ENCODE peak calls at places on chromosomes 4 and X, in ten cellular contexts. P is prostate gland, V is activated B cell treated with CpG ODN at 0.5 μM for 24 hours, A is AG10803, L is mesendoderm, T is uterus, B is small intestine, O is caudate nucleus, F is ureter, M is suprapubic skin. C is an unnamed sample.
A peak's percentile ranks its signal among the peaks of the same experiment; 100 is the strongest.

GRCh38 chr4:121514443-121514842 is 133.6 kb upstream of the QRFPR start:
- DNase-seq in V (no peak), O (no peak), A (no peak), B (no peak), L (peak; percentile 59), F (no peak), T (no peak), P (no peak), M (no peak), C (no peak)

GRCh38 chr4:15690020-15690809 is 8.6 kb downstream of the FAM200B start:
- DNase-seq in V (no peak), F (no peak), M (no peak), P (no peak), T (no peak), A (peak; percentile 90), L (peak; percentile 98), B (no peak), O (no peak), C (no peak)

GRCh38 chr4:123163501-123163900 is 233.1 kb upstream of the SPRY1 start:
- DNase-seq in V (no peak), L (no peak), F (no peak), B (no peak), A (no peak), M (no peak), T (no peak), P (no peak), O (no peak), C (no peak)

GRCh38 chrX:97311066-97311778 is 427.5 kb downstream of the RPA4 start:
- DNase-seq in B (no peak), F (no peak), A (no peak), L (peak; percentile 55), P (no peak), M (no peak), V (no peak), T (no peak), O (no peak), C (no peak)

GRCh38 chr4:76984127-76984526 is 34.6 kb downstream of the SEPTIN11 start:
- DNase-seq in M (no peak), P (no peak), B (no peak), V (no peak), L (peak; percentile 49), O (no peak), F (no peak), T (peak; percentile 39), A (peak; percentile 74), C (no peak)

GRCh38 chrX:111100191-111100590 is 4.2 kb downstream of the PAK3 start:
- DNase-seq in O (no peak), B (peak; percentile 26), L (peak; percentile 60), V (no peak), M (no peak), A (peak; percentile 37), T (no peak), P (peak; percentile 5), F (no peak), C (peak; percentile 3)

GRCh38 chr4:108045687-108046024 is 56.0 kb downstream of the HADH start:
- DNase-seq in F (peak; percentile 53), P (peak; percentile 48), A (peak; percentile 26), M (no peak), L (no peak), T (no peak), V (no peak), O (no peak), B (no peak), C (peak; percentile 76)

GRCh38 chr4:183142566-183143545 is 43.8 kb downstream of the WWC2 start:
- DNase-seq in V (no peak), B (no peak), L (peak; percentile 37), F (peak; percentile 55), T (no peak), O (no peak), M (no peak), A (peak; percentile 97), P (peak; percentile 36), C (peak; percentile 70)

GRCh38 chrX:129622757-129623301 is 31.9 kb downstream of the APLN start:
- DNase-seq in O (no peak), V (no peak), M (no peak), F (no peak), B (no peak), L (peak; percentile 91), P (no peak), A (no peak), T (no peak), C (no peak)

GRCh38 chr4:185219551-185220344 is 10.3 kb downstream of the SNX25 start:
- DNase-seq in O (no peak), F (peak; percentile 66), M (no peak), L (no peak), T (peak; percentile 68), P (peak; percentile 83), B (no peak), A (peak; percentile 91), V (no peak), C (peak; percentile 69)

GRCh38 chr4:158624889-158625478 is 46.7 kb downstream of the C4orf46 start:
- DNase-seq in A (peak; percentile 73), T (peak; percentile 22), V (no peak), O (no peak), B (peak; percentile 55), P (no peak), F (no peak), M (no peak), L (peak; percentile 71), C (no peak)

GRCh38 chr4:173626277-173626676 is 96.2 kb upstream of the HAND2 start:
- DNase-seq in B (no peak), O (no peak), A (no peak), T (no peak), L (no peak), M (no peak), P (no peak), V (no peak), F (no peak), C (no peak)

GRCh38 chrX:26522501-26522900 is 306.5 kb downstream of the MAGEB5 start:
- DNase-seq in M (no peak), O (no peak), A (no peak), T (no peak), L (peak; percentile 78), B (no peak), F (no peak), V (no peak), P (no peak), C (no peak)

GRCh38 chrX:130575831-130576404 is 174.1 kb downstream of the RBMX2 start:
- DNase-seq in F (no peak), A (peak; percentile 36), L (peak; percentile 40), T (peak; percentile 20), M (no peak), V (no peak), O (peak; percentile 1), P (no peak), B (peak; percentile 5), C (peak; percentile 58)

GRCh38 chr4:48877827-48878535 is 28.6 kb downstream of the OCIAD2 start:
- DNase-seq in F (no peak), P (no peak), B (no peak), M (no peak), O (no peak), T (no peak), L (peak; percentile 36), V (no peak), A (no peak), C (no peak)